ENCODE peak calls at places on chromosomes 16 and 17, in nine cellular contexts. S is SK-N-SH, C is OCI-LY7, K is MM.1S, X is neural progenitor cell, W is GM23338, H is HCT116, V is hepatocyte, O is PC-3. B is an unnamed sample.

GRCh38 chr17:78993241-78993956 is 13.7 kb upstream of the LGALS3BP start:
- DNase-seq in C (peak; percentile 63), X (peak; percentile 69), K (no peak), W (peak; percentile 90), S (peak; percentile 94), O (peak; percentile 68), H (no peak), V (peak; percentile 74), B (peak; percentile 60)

GRCh38 chr17:35245196-35245486 is 2.3 kb downstream of the SLFN5 start:
- DNase-seq in V (no peak), H (peak; percentile 68), S (no peak), K (no peak), O (peak; percentile 83), C (no peak), W (no peak), X (no peak), B (peak; percentile 95)

GRCh38 chr17:28397687-28398279 is 8.2 kb downstream of the SLC46A1 start:
- DNase-seq in V (no peak), S (no peak), C (no peak), O (no peak), W (no peak), X (no peak), K (no peak), H (no peak), B (no peak)

GRCh38 chr17:64309710-64310109 is 46.6 kb upstream of the TEX2 start:
- DNase-seq in K (no peak), H (no peak), X (no peak), C (no peak), V (no peak), S (no peak), O (no peak), W (no peak), B (no peak)

GRCh38 chr17:37506678-37507077 is 17.0 kb downstream of the DUSP14 start:
- DNase-seq in O (peak; percentile 46), W (peak; percentile 91), S (peak; percentile 70), V (peak; percentile 34), C (peak; percentile 49), K (peak; percentile 20), X (peak; percentile 77), H (peak; percentile 23), B (peak; percentile 55)

GRCh38 chr17:73770115-73770848 is 126.0 kb upstream of the SDK2 start:
- DNase-seq in K (no peak), V (peak; percentile 86), X (no peak), H (peak; percentile 21), O (peak; percentile 60), S (peak; percentile 88), C (no peak), W (no peak), B (peak; percentile 90)

GRCh38 chr17:40168262-40168832 is 8.9 kb upstream of the RAPGEFL1 start:
- DNase-seq in X (peak; percentile 77), K (peak; percentile 48), C (peak; percentile 72), H (peak; percentile 28), S (peak; percentile 65), O (peak; percentile 65), V (peak; percentile 78), W (peak; percentile 92), B (peak; percentile 81)

GRCh38 chr17:61583242-61583641 is 7.8 kb downstream of the NACA2 start:
- DNase-seq in K (peak; percentile 58), X (no peak), C (peak; percentile 69), V (peak; percentile 62), W (peak; percentile 35), S (peak; percentile 79), O (peak; percentile 86), H (peak; percentile 65), B (peak; percentile 79)

GRCh38 chr17:33874617-33875060 is 380.4 kb upstream of the CCL2 start:
- DNase-seq in X (no peak), C (no peak), W (peak; percentile 8), S (no peak), O (no peak), K (no peak), H (no peak), V (no peak), B (no peak)

GRCh38 chr16:82882249-82882648 is 255.5 kb downstream of the CDH13 start:
- DNase-seq in V (no peak), H (no peak), S (no peak), O (no peak), C (no peak), X (no peak), K (no peak), W (no peak), B (no peak)

GRCh38 chr16:82882982-82883863 is 256.5 kb downstream of the CDH13 start:
- DNase-seq in H (no peak), K (peak; percentile 7), V (no peak), S (no peak), C (peak; percentile 51), O (no peak), X (no peak), W (no peak), B (no peak)

GRCh38 chr16:82878466-82878865 is 251.7 kb downstream of the CDH13 start:
- DNase-seq in H (no peak), O (no peak), C (no peak), W (no peak), S (no peak), K (no peak), V (no peak), X (no peak), B (no peak)

GRCh38 chr16:82881517-82881916 is 254.7 kb downstream of the CDH13 start:
- DNase-seq in V (no peak), W (peak; percentile 37), S (no peak), X (no peak), C (no peak), H (no peak), K (no peak), O (no peak), B (no peak)

DNA sequence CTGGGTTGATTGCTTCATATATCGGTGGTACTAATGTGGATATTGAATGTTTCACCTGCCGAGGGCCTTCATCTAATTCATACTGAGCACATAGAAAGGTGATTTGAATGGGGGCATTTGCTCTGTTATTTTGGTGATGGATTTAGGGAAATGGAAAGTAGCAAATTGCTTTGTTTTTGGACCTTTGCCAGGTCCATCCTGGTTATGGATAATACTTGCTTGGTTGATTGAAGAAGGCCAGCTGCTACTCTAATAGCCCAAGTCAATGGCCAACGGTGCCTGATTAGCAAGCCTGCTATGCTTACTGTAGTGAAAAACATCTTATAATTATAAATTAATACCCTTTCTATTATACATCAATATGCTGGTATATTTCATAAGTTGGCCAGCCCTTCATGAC is 253.6 kb downstream of the CDH13 start:
- DNase-seq in H (no peak), X (no peak), C (no peak), W (no peak), V (no peak), K (no peak), O (no peak), S (no peak), B (no peak)
- H2AFZ ChIP-seq in H (no peak overlapping the region), X (no peak overlapping the region), C (no peak overlapping the region), W (no peak overlapping the region), V (no peak overlapping the region), K (no peak overlapping the region), O (no peak overlapping the region), S (no peak overlapping the region), B (no peak overlapping the region)

DNA sequence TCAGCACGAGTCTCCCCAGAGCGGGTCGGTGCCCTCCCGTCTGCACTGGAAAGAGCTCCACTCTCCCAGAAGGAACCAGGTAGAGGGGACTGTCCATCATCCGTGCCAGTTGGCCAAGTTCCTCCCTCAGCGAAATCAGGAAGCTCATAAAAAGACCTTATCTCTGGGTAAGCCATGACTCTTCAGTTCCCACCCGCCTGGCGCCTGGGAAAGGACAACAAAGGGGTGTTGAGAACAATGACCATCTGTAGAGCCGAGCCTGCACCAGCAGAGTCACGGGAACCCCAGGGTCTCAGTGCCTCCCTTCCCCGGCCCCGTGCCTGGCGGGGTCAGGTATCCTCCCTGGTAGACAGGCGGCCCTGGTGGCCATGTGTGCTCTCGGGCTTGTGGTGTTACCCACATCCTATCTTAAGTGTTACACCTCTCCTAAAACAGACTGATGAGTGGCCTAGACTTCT is 190.8 kb downstream of the AXIN2 start:
- DNase-seq in H (no peak), K (no peak), S (no peak), W (peak; percentile 6), C (no peak), V (peak; percentile 64), O (peak; percentile 83), X (peak; percentile 11), B (no peak)
- TF ChIP-seq EZH2phosphoT487 in H (no peak), K (no peak), S (no peak), W (no peak), C (no peak), V (no peak), O (no peak), X (no peak), B (no peak)

DNA sequence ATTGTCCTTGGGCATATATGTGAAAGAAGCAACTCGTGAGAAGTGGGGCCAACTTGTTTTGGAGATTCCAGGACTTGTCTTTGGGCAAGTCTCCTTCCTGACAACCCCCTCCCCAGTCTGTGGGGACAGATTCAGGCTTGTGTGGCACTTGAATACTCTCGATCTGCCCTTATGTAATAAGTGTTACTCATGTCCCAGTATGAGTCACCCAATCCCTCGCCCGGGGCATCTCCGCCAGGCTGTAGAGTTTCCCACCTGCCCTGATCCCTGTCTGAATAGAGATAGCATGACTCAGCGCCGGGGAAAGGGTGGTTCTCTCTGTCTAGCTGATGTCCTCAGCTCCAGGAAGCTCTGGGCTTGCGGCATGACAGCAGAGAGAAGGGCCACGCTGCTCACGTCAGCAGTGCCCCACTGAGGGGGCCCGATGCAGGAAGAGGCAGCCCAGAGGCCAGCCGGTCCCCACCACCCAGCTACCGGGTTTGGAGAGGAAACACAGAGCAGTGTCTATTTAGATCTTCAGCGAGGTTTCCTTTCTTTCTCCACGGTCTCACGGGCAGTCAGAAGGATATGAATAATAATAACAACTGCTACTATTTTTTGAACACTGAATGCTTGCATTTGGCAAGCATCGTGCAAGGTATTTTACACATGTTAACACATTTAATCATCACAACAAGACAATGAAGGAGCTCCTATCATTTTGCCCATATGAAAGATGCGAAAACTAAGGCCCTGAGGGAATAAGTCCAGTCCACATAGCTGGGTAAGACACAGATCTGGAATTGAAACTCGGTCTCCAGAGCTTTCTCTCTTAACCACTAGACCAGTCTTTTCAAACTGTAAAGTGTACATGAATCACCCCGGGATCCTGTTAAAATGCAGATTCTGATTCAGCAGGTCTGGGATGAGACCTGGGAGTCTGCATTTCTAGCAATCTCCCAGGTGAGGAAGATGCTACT is 426.7 kb upstream of the MAF start:
- DNase-seq in V (peak; percentile 94), C (no peak), W (peak; percentile 35), X (no peak), O (peak; percentile 86), H (no peak), K (no peak), S (no peak), B (peak; percentile 88)
- H2AFZ ChIP-seq in V (no peak overlapping the region), C (no peak overlapping the region), W (peak overlapping the region; percentile 72), X (no peak overlapping the region), O (peak overlapping the region; percentile 77), H (no peak overlapping the region), K (peak overlapping the region; percentile 27), S (no peak overlapping the region), B (peak overlapping the region; percentile 53)

DNA sequence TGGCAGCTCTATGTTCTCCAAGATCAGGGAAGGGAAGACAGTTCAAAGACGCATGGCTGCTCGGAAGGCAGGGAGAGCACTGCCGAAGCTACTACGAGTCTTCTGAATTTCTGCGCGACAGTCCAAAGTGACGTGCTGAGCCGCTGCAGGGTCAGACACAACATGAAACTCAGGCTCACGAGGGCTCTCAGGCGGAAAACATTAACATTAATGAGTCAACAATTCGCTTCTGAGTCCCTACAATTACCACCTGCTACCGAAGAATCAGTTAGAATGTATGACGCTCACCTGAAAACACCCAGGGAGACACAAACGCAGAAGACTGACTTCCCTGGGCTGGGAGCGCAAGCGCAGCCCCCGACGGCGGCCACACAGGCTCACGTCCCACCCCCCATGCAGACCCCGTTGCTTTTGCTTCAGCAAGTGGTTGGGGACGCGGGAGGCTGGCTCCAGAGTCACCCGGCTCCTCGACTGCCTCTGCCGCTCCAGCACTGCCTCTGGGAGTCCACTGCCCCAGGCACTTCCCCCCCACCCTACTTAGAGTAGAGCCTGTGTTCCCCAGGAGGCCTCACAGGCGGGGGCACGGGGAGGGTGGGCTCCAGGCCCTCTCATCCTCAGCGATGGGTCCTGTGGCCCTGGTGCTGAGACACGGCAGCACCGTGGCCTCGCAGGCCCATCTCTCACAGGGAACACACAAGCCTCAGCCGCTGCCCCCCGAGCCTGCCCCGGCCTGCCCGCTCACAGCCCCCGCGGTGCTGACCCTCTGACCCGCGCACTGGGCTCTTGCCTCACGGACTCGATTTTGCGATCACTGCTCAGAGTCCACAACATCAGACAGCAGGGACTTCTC is 38.9 kb downstream of the LMF1 start:
- DNase-seq in O (no peak), K (no peak), V (no peak), C (no peak), X (no peak), H (no peak), W (no peak), S (no peak), B (no peak)
- TF ChIP-seq EZH2phosphoT487 in O (no peak), K (no peak), V (no peak), C (no peak), X (no peak), H (no peak), W (no peak), S (no peak), B (no peak)